ENCODE peak calls at places on chromosomes 3 and 15, in eight cellular contexts. V is AG04449, M is amniotic stem cell, T is B cell, F is NCI-H226, D is psoas muscle, W is LoVo, Y is COR-L47. J is an unnamed sample.
A peak's percentile ranks its signal among the peaks of the same experiment; 100 is the strongest.

GRCh38 chr15:37995461-37996347 is 61.3 kb downstream of the TMCO5A start:
- DNase-seq in F (peak; percentile 53), Y (no peak), D (peak; percentile 23), V (no peak), T (peak; percentile 44), M (peak; percentile 18), W (peak; percentile 58), J (no peak)

GRCh38 chr3:192079098-192079497 is 618.1 kb downstream of the PYDC2 start:
- DNase-seq in V (no peak), Y (peak; percentile 96), T (no peak), M (no peak), D (no peak), F (no peak), W (peak; percentile 18), J (no peak)

GRCh38 chr3:194505791-194506415 is 19.1 kb upstream of the ATP13A3 start:
- DNase-seq in Y (no peak), V (no peak), W (no peak), D (no peak), M (no peak), F (no peak), T (no peak), J (no peak)

GRCh38 chr3:63661242-63661641 is 8.8 kb downstream of the SNTN start:
- DNase-seq in F (no peak), Y (no peak), D (no peak), T (no peak), M (no peak), V (no peak), W (no peak), J (no peak)

GRCh38 chr15:38103564-38103963 is 149.1 kb upstream of the SPRED1 start:
- DNase-seq in D (no peak), F (no peak), T (no peak), Y (no peak), M (no peak), W (peak; percentile 34), V (no peak), J (no peak)

GRCh38 chr15:40233727-40234577 is 4.9 kb upstream of the PAK6 start:
- DNase-seq in Y (no peak), F (peak; percentile 35), M (no peak), W (no peak), V (no peak), D (no peak), T (no peak), J (no peak)

GRCh38 chr3:129470861-129471260 is 30.8 kb downstream of the IFT122 start:
- DNase-seq in T (no peak), V (no peak), W (no peak), F (peak; percentile 35), Y (no peak), D (no peak), M (no peak), J (no peak)

GRCh38 chr15:50143255-50143860 is 24.3 kb upstream of the ATP8B4 start:
- DNase-seq in Y (no peak), D (no peak), V (no peak), T (no peak), W (no peak), F (no peak), M (no peak), J (no peak)

GRCh38 chr3:127114337-127115070 is 78.4 kb upstream of the PRR23E start:
- DNase-seq in D (no peak), F (no peak), W (no peak), M (no peak), Y (peak; percentile 73), V (no peak), T (no peak), J (no peak)

GRCh38 chr3:20846081-20846480 is 660.1 kb upstream of the SGO1 start:
- DNase-seq in V (no peak), D (no peak), Y (no peak), W (no peak), T (no peak), M (no peak), F (no peak), J (no peak)

GRCh38 chr15:77069521-77070121 is 1.3 kb downstream of the TSPAN3 start:
- DNase-seq in M (no peak), W (peak; percentile 77), Y (no peak), T (no peak), D (no peak), V (no peak), F (no peak), J (no peak)

J was measured in activated T-helper 2 cell treated with anti-CD3 and anti-CD28 coated beads, Interferon-gamma antibody, Interleukin-2, Interleukin-4, amounts not matched to agents 10 μg/mL and 5 μg/mL and 100 μg/mL, durations not matched to agents 14 hours and 24 hours and 36 hours.